ENCODE peak calls at places on chromosomes 7 and 10, in seven cellular contexts. One of them, this sample, is unnamed.

GRCh38 chr10:49831352-49832040 is 69.4 kb upstream of the OGDHL start:
- DNase-seq in heart left ventricle: no peak
- DNase-seq in left ventricle myocardium inferior: no peak
- DNase-seq in lower lobe of right lung: no peak
- DNase-seq in right atrium auricular region: no peak
- DNase-seq in fibroblast of the aortic adventitia: peak
- DNase-seq in lower leg skin: no peak
- DNase-seq in this sample: no peak

GRCh38 chr7:25624837-25625236 is 396.6 kb upstream of the NPVF start:
- DNase-seq in heart left ventricle: no peak
- DNase-seq in fibroblast of the aortic adventitia: no peak
- DNase-seq in right atrium auricular region: peak
- DNase-seq in lower leg skin: no peak
- DNase-seq in left ventricle myocardium inferior: peak
- DNase-seq in lower lobe of right lung: no peak
- DNase-seq in this sample: no peak

GRCh38 chr7:22651036-22651435 is 76.0 kb upstream of the IL6 start:
- DNase-seq in lower leg skin: no peak
- DNase-seq in fibroblast of the aortic adventitia: peak
- DNase-seq in right atrium auricular region: no peak
- DNase-seq in left ventricle myocardium inferior: no peak
- DNase-seq in lower lobe of right lung: no peak
- DNase-seq in heart left ventricle: no peak
- DNase-seq in this sample: no peak

GRCh38 chr10:50576245-50576815 is 47.4 kb downstream of the SGMS1 start:
- DNase-seq in left ventricle myocardium inferior: no peak
- DNase-seq in lower lobe of right lung: no peak
- DNase-seq in right atrium auricular region: no peak
- DNase-seq in lower leg skin: no peak
- DNase-seq in fibroblast of the aortic adventitia: no peak
- DNase-seq in heart left ventricle: no peak
- DNase-seq in this sample: no peak

GRCh38 chr10:114537791-114538543 is 120.1 kb downstream of the ABLIM1 start:
- DNase-seq in heart left ventricle: no peak
- DNase-seq in left ventricle myocardium inferior: no peak
- DNase-seq in right atrium auricular region: no peak
- DNase-seq in lower leg skin: no peak
- DNase-seq in fibroblast of the aortic adventitia: no peak
- DNase-seq in lower lobe of right lung: no peak
- DNase-seq in this sample: no peak

GRCh38 chr10:81918766-81919165 is 43.8 kb downstream of the NRG3 start:
- DNase-seq in right atrium auricular region: no peak
- DNase-seq in left ventricle myocardium inferior: no peak
- DNase-seq in lower leg skin: no peak
- DNase-seq in heart left ventricle: no peak
- DNase-seq in fibroblast of the aortic adventitia: no peak
- DNase-seq in lower lobe of right lung: no peak
- DNase-seq in this sample: no peak

GRCh38 chr10:92720306-92721165 is 30.8 kb downstream of the HHEX start:
- DNase-seq in heart left ventricle: no peak
- DNase-seq in lower lobe of right lung: no peak
- DNase-seq in fibroblast of the aortic adventitia: no peak
- DNase-seq in left ventricle myocardium inferior: no peak
- DNase-seq in right atrium auricular region: no peak
- DNase-seq in lower leg skin: no peak
- DNase-seq in this sample: no peak

GRCh38 chr10:21099291-21099800 is 202.2 kb upstream of the NEBL start:
- DNase-seq in heart left ventricle: no peak
- DNase-seq in lower lobe of right lung: no peak
- DNase-seq in left ventricle myocardium inferior: no peak
- DNase-seq in right atrium auricular region: no peak
- DNase-seq in fibroblast of the aortic adventitia: no peak
- DNase-seq in lower leg skin: no peak
- DNase-seq in this sample: no peak

GRCh38 chr7:23520582-23520981 is 11.2 kb downstream of the TRA2A start:
- DNase-seq in left ventricle myocardium inferior: no peak
- DNase-seq in lower leg skin: no peak
- DNase-seq in heart left ventricle: no peak
- DNase-seq in lower lobe of right lung: no peak
- DNase-seq in fibroblast of the aortic adventitia: no peak
- DNase-seq in right atrium auricular region: no peak
- DNase-seq in this sample: no peak

GRCh38 chr7:1815051-1815481 is 145.0 kb downstream of the ELFN1 start:
- DNase-seq in right atrium auricular region: no peak
- DNase-seq in left ventricle myocardium inferior: no peak
- DNase-seq in heart left ventricle: no peak
- DNase-seq in lower leg skin: peak
- DNase-seq in lower lobe of right lung: no peak
- DNase-seq in fibroblast of the aortic adventitia: no peak
- DNase-seq in this sample: no peak

GRCh38 chr7:47298636-47299035 is 283.3 kb downstream of the TNS3 start:
- DNase-seq in lower leg skin: no peak
- DNase-seq in left ventricle myocardium inferior: no peak
- DNase-seq in fibroblast of the aortic adventitia: no peak
- DNase-seq in heart left ventricle: no peak
- DNase-seq in lower lobe of right lung: no peak
- DNase-seq in right atrium auricular region: peak
- DNase-seq in this sample: no peak

GRCh38 chr7:79652619-79653018 is 199.2 kb upstream of the MAGI2 start:
- DNase-seq in fibroblast of the aortic adventitia: peak
- DNase-seq in left ventricle myocardium inferior: no peak
- DNase-seq in lower lobe of right lung: no peak
- DNase-seq in heart left ventricle: no peak
- DNase-seq in right atrium auricular region: no peak
- DNase-seq in lower leg skin: no peak
- DNase-seq in this sample: no peak

GRCh38 chr7:99707096-99707495 is 27.3 kb upstream of the CYP3A5 start:
- DNase-seq in lower lobe of right lung: no peak
- DNase-seq in right atrium auricular region: no peak
- DNase-seq in fibroblast of the aortic adventitia: peak
- DNase-seq in heart left ventricle: no peak
- DNase-seq in lower leg skin: no peak
- DNase-seq in left ventricle myocardium inferior: no peak
- DNase-seq in this sample: no peak

GRCh38 chr10:16562891-16563290 is 41.2 kb upstream of the C1QL3 start:
- DNase-seq in left ventricle myocardium inferior: no peak
- DNase-seq in fibroblast of the aortic adventitia: no peak
- DNase-seq in heart left ventricle: no peak
- DNase-seq in right atrium auricular region: no peak
- DNase-seq in lower lobe of right lung: no peak
- DNase-seq in lower leg skin: no peak
- DNase-seq in this sample: no peak

GRCh38 chr10:79379512-79380124 is 32.3 kb downstream of the PPIF start:
- DNase-seq in left ventricle myocardium inferior: no peak
- DNase-seq in lower lobe of right lung: peak
- DNase-seq in heart left ventricle: peak
- DNase-seq in fibroblast of the aortic adventitia: peak
- DNase-seq in right atrium auricular region: peak
- DNase-seq in lower leg skin: peak
- DNase-seq in this sample: no peak

GRCh38 chr7:135744938-135745701 is 3.5 kb downstream of the FAM180A start:
- DNase-seq in right atrium auricular region: no peak
- DNase-seq in lower lobe of right lung: no peak
- DNase-seq in heart left ventricle: no peak
- DNase-seq in left ventricle myocardium inferior: no peak
- DNase-seq in lower leg skin: no peak
- DNase-seq in fibroblast of the aortic adventitia: peak
- DNase-seq in this sample: no peak

GRCh38 chr10:22103701-22104100 is 100.2 kb upstream of the DNAJC1 start:
- DNase-seq in fibroblast of the aortic adventitia: peak
- DNase-seq in heart left ventricle: no peak
- DNase-seq in left ventricle myocardium inferior: no peak
- DNase-seq in right atrium auricular region: no peak
- DNase-seq in lower leg skin: no peak
- DNase-seq in lower lobe of right lung: no peak
- DNase-seq in this sample: no peak

GRCh38 chr7:149422065-149422913 is 38.6 kb downstream of the ZNF777 start:
- DNase-seq in lower lobe of right lung: peak
- DNase-seq in fibroblast of the aortic adventitia: peak
- DNase-seq in right atrium auricular region: no peak
- DNase-seq in heart left ventricle: peak
- DNase-seq in lower leg skin: no peak
- DNase-seq in left ventricle myocardium inferior: peak
- DNase-seq in this sample: peak

GRCh38 chr10:73553316-73553715 is 37.8 kb downstream of the USP54 start:
- DNase-seq in right atrium auricular region: no peak
- DNase-seq in heart left ventricle: no peak
- DNase-seq in lower leg skin: no peak
- DNase-seq in fibroblast of the aortic adventitia: no peak
- DNase-seq in lower lobe of right lung: no peak
- DNase-seq in left ventricle myocardium inferior: peak
- DNase-seq in this sample: no peak

GRCh38 chr7:46682841-46683624 is 762.0 kb upstream of the IGFBP3 start:
- DNase-seq in lower leg skin: no peak
- DNase-seq in heart left ventricle: no peak
- DNase-seq in right atrium auricular region: no peak
- DNase-seq in left ventricle myocardium inferior: no peak
- DNase-seq in fibroblast of the aortic adventitia: peak
- DNase-seq in lower lobe of right lung: no peak
- DNase-seq in this sample: no peak

GRCh38 chr10:127774771-127775559 is 38.0 kb downstream of the FOXI2 start:
- DNase-seq in right atrium auricular region: no peak
- DNase-seq in lower leg skin: no peak
- DNase-seq in fibroblast of the aortic adventitia: no peak
- DNase-seq in heart left ventricle: no peak
- DNase-seq in left ventricle myocardium inferior: no peak
- DNase-seq in lower lobe of right lung: no peak
- DNase-seq in this sample: no peak

GRCh38 chr7:49635800-49636199 is 137.6 kb upstream of the VWC2 start:
- DNase-seq in left ventricle myocardium inferior: no peak
- DNase-seq in lower leg skin: no peak
- DNase-seq in right atrium auricular region: no peak
- DNase-seq in fibroblast of the aortic adventitia: no peak
- DNase-seq in heart left ventricle: no peak
- DNase-seq in lower lobe of right lung: no peak
- DNase-seq in this sample: no peak

GRCh38 chr7:92133133-92133736 is 1.0 kb downstream of the CYP51A1 start:
- DNase-seq in lower lobe of right lung: no peak
- DNase-seq in left ventricle myocardium inferior: no peak
- DNase-seq in heart left ventricle: no peak
- DNase-seq in right atrium auricular region: no peak
- DNase-seq in fibroblast of the aortic adventitia: peak
- DNase-seq in lower leg skin: no peak
- DNase-seq in this sample: no peak

GRCh38 chr7:92135100-92135429 is 788 bp upstream of the CYP51A1 start:
- DNase-seq in fibroblast of the aortic adventitia: peak
- DNase-seq in left ventricle myocardium inferior: no peak
- DNase-seq in lower lobe of right lung: no peak
- DNase-seq in lower leg skin: no peak
- DNase-seq in heart left ventricle: no peak
- DNase-seq in right atrium auricular region: no peak
- DNase-seq in this sample: no peak

GRCh38 chr7:92133737-92134270 is 473 bp downstream of the CYP51A1 start:
- DNase-seq in right atrium auricular region: peak
- DNase-seq in heart left ventricle: peak
- DNase-seq in left ventricle myocardium inferior: peak
- DNase-seq in lower lobe of right lung: peak
- DNase-seq in lower leg skin: peak
- DNase-seq in fibroblast of the aortic adventitia: peak
- DNase-seq in this sample: peak

GRCh38 chr7:92135490-92135889 is 1.2 kb upstream of the CYP51A1 start:
- DNase-seq in right atrium auricular region: no peak
- DNase-seq in fibroblast of the aortic adventitia: peak
- DNase-seq in left ventricle myocardium inferior: no peak
- DNase-seq in heart left ventricle: no peak
- DNase-seq in lower leg skin: no peak
- DNase-seq in lower lobe of right lung: no peak
- DNase-seq in this sample: no peak

GRCh38 chr7:92134271-92135099 is at the start of gene CYP51A1:
- DNase-seq in heart left ventricle: peak
- DNase-seq in left ventricle myocardium inferior: peak
- DNase-seq in lower lobe of right lung: peak
- DNase-seq in fibroblast of the aortic adventitia: peak
- DNase-seq in lower leg skin: peak
- DNase-seq in right atrium auricular region: peak
- DNase-seq in this sample: peak
- TF ChIP-seq CTCF in heart left ventricle: no peak
- TF ChIP-seq CTCF in left ventricle myocardium inferior: peak
- TF ChIP-seq CTCF in lower lobe of right lung: peak
- TF ChIP-seq CTCF in fibroblast of the aortic adventitia: peak
- TF ChIP-seq CTCF in lower leg skin: no peak
- TF ChIP-seq CTCF in right atrium auricular region: no peak
- TF ChIP-seq CTCF in this sample: no peak

GRCh38 chr7:82805527-82805960 is 357.1 kb downstream of the PCLO start:
- DNase-seq in heart left ventricle: peak
- DNase-seq in fibroblast of the aortic adventitia: peak
- DNase-seq in right atrium auricular region: no peak
- DNase-seq in left ventricle myocardium inferior: no peak
- DNase-seq in lower leg skin: no peak
- DNase-seq in lower lobe of right lung: no peak
- DNase-seq in this sample: no peak
- H3K4me3 ChIP-seq in heart left ventricle: no peak
- H3K4me3 ChIP-seq in fibroblast of the aortic adventitia: peak
- H3K4me3 ChIP-seq in right atrium auricular region: no peak
- H3K4me3 ChIP-seq in left ventricle myocardium inferior: no peak
- H3K4me3 ChIP-seq in lower leg skin: no peak
- H3K4me3 ChIP-seq in lower lobe of right lung: no peak
- H3K4me3 ChIP-seq in this sample: no peak

GRCh38 chr10:124649209-124649608 is 95.0 kb downstream of the FAM53B start:
- DNase-seq in lower leg skin: no peak
- DNase-seq in left ventricle myocardium inferior: peak
- DNase-seq in right atrium auricular region: no peak
- DNase-seq in fibroblast of the aortic adventitia: peak
- DNase-seq in lower lobe of right lung: no peak
- DNase-seq in heart left ventricle: no peak
- DNase-seq in this sample: no peak
- TF ChIP-seq CTCF in lower leg skin: no peak
- TF ChIP-seq CTCF in left ventricle myocardium inferior: no peak
- TF ChIP-seq CTCF in right atrium auricular region: peak
- TF ChIP-seq CTCF in fibroblast of the aortic adventitia: no peak
- TF ChIP-seq CTCF in lower lobe of right lung: no peak
- TF ChIP-seq CTCF in heart left ventricle: no peak
- TF ChIP-seq CTCF in this sample: no peak

GRCh38 chr7:92823042-92823441 is 13.3 kb downstream of the CDK6 start:
- DNase-seq in fibroblast of the aortic adventitia: no peak
- DNase-seq in right atrium auricular region: no peak
- DNase-seq in lower lobe of right lung: no peak
- DNase-seq in left ventricle myocardium inferior: no peak
- DNase-seq in lower leg skin: no peak
- DNase-seq in heart left ventricle: no peak
- DNase-seq in this sample: no peak

GRCh38 chr7:92827464-92827863 is 8.9 kb downstream of the CDK6 start:
- DNase-seq in lower lobe of right lung: no peak
- DNase-seq in fibroblast of the aortic adventitia: peak
- DNase-seq in lower leg skin: no peak
- DNase-seq in right atrium auricular region: no peak
- DNase-seq in left ventricle myocardium inferior: no peak
- DNase-seq in heart left ventricle: no peak
- DNase-seq in this sample: no peak

GRCh38 chr7:92824901-92825480 is 11.4 kb downstream of the CDK6 start:
- DNase-seq in lower lobe of right lung: no peak
- DNase-seq in lower leg skin: no peak
- DNase-seq in right atrium auricular region: no peak
- DNase-seq in left ventricle myocardium inferior: no peak
- DNase-seq in fibroblast of the aortic adventitia: no peak
- DNase-seq in heart left ventricle: no peak
- DNase-seq in this sample: no peak

GRCh38 chr7:92824450-92824849 is 11.9 kb downstream of the CDK6 start:
- DNase-seq in left ventricle myocardium inferior: no peak
- DNase-seq in fibroblast of the aortic adventitia: no peak
- DNase-seq in lower leg skin: no peak
- DNase-seq in heart left ventricle: no peak
- DNase-seq in right atrium auricular region: no peak
- DNase-seq in lower lobe of right lung: no peak
- DNase-seq in this sample: no peak

GRCh38 chr7:92826258-92827004 is 9.9 kb downstream of the CDK6 start:
- DNase-seq in right atrium auricular region: no peak
- DNase-seq in left ventricle myocardium inferior: no peak
- DNase-seq in heart left ventricle: no peak
- DNase-seq in fibroblast of the aortic adventitia: no peak
- DNase-seq in lower leg skin: no peak
- DNase-seq in lower lobe of right lung: no peak
- DNase-seq in this sample: no peak
- H3K4me3 ChIP-seq in right atrium auricular region: no peak
- H3K4me3 ChIP-seq in left ventricle myocardium inferior: no peak
- H3K4me3 ChIP-seq in heart left ventricle: no peak
- H3K4me3 ChIP-seq in fibroblast of the aortic adventitia: no peak
- H3K4me3 ChIP-seq in lower leg skin: no peak
- H3K4me3 ChIP-seq in lower lobe of right lung: no peak
- H3K4me3 ChIP-seq in this sample: no peak

This sample was measured in CD8-positive, alpha-beta T cell.